ENCODE peak calls at places on chromosomes 4 and X, in seven cellular contexts. One of them, this sample, is unnamed.

GRCh38 chr4:102760645-102761477 is at the start of gene MANBA:
- DNase-seq in AG09309: no peak
- DNase-seq in astrocyte: peak
- DNase-seq in spleen: peak
- DNase-seq in fibroblast of mammary gland: peak
- DNase-seq in neural crest cell: peak
- DNase-seq in epithelial cell of proximal tubule: no peak
- DNase-seq in this sample: peak

GRCh38 chrX:133726211-133726630 is 259.2 kb downstream of the GPC3 start:
- DNase-seq in neural crest cell: no peak
- DNase-seq in fibroblast of mammary gland: peak
- DNase-seq in spleen: no peak
- DNase-seq in epithelial cell of proximal tubule: no peak
- DNase-seq in AG09309: peak
- DNase-seq in astrocyte: peak
- DNase-seq in this sample: no peak

GRCh38 chr4:63349674-63350025 is 1059.6 kb downstream of the TECRL start:
- DNase-seq in fibroblast of mammary gland: no peak
- DNase-seq in astrocyte: no peak
- DNase-seq in neural crest cell: no peak
- DNase-seq in AG09309: no peak
- DNase-seq in epithelial cell of proximal tubule: no peak
- DNase-seq in spleen: no peak
- DNase-seq in this sample: no peak

GRCh38 chr4:112604590-112604989 is 32.1 kb downstream of the ZGRF1 start:
- DNase-seq in AG09309: peak
- DNase-seq in neural crest cell: peak
- DNase-seq in spleen: no peak
- DNase-seq in fibroblast of mammary gland: peak
- DNase-seq in epithelial cell of proximal tubule: no peak
- DNase-seq in astrocyte: peak
- DNase-seq in this sample: peak

GRCh38 chr4:79178770-79179169 is 147.1 kb downstream of the NAA11 start:
- DNase-seq in neural crest cell: no peak
- DNase-seq in fibroblast of mammary gland: peak
- DNase-seq in AG09309: no peak
- DNase-seq in epithelial cell of proximal tubule: no peak
- DNase-seq in astrocyte: no peak
- DNase-seq in spleen: no peak
- DNase-seq in this sample: no peak

GRCh38 chr4:162959056-162959455 is 207.6 kb downstream of the NAF1 start:
- DNase-seq in fibroblast of mammary gland: no peak
- DNase-seq in epithelial cell of proximal tubule: no peak
- DNase-seq in spleen: no peak
- DNase-seq in neural crest cell: no peak
- DNase-seq in AG09309: no peak
- DNase-seq in astrocyte: no peak
- DNase-seq in this sample: no peak

GRCh38 chr4:144646523-144647094 is 653 bp downstream of the HHIP start:
- DNase-seq in AG09309: no peak
- DNase-seq in fibroblast of mammary gland: no peak
- DNase-seq in spleen: no peak
- DNase-seq in neural crest cell: peak
- DNase-seq in astrocyte: no peak
- DNase-seq in epithelial cell of proximal tubule: no peak
- DNase-seq in this sample: peak

GRCh38 chr4:156476359-156476758 is 495.2 kb downstream of the PDGFC start:
- DNase-seq in astrocyte: peak
- DNase-seq in neural crest cell: no peak
- DNase-seq in AG09309: peak
- DNase-seq in spleen: no peak
- DNase-seq in epithelial cell of proximal tubule: peak
- DNase-seq in fibroblast of mammary gland: peak
- DNase-seq in this sample: no peak

GRCh38 chr4:176622251-176622968 is 170.3 kb downstream of the VEGFC start:
- DNase-seq in spleen: no peak
- DNase-seq in neural crest cell: no peak
- DNase-seq in astrocyte: peak
- DNase-seq in AG09309: peak
- DNase-seq in fibroblast of mammary gland: peak
- DNase-seq in epithelial cell of proximal tubule: no peak
- DNase-seq in this sample: no peak

GRCh38 chrX:18702362-18703195 is 4.9 kb upstream of the PPEF1 start:
- DNase-seq in fibroblast of mammary gland: peak
- DNase-seq in AG09309: no peak
- DNase-seq in epithelial cell of proximal tubule: no peak
- DNase-seq in astrocyte: peak
- DNase-seq in neural crest cell: no peak
- DNase-seq in spleen: no peak
- DNase-seq in this sample: no peak

GRCh38 chrX:8849945-8850344 is 48.8 kb upstream of the FAM9A start:
- DNase-seq in astrocyte: no peak
- DNase-seq in AG09309: no peak
- DNase-seq in epithelial cell of proximal tubule: no peak
- DNase-seq in spleen: no peak
- DNase-seq in fibroblast of mammary gland: no peak
- DNase-seq in neural crest cell: no peak
- DNase-seq in this sample: no peak
- TF ChIP-seq CTCF in astrocyte: no peak
- TF ChIP-seq CTCF in AG09309: peak
- TF ChIP-seq CTCF in epithelial cell of proximal tubule: peak
- TF ChIP-seq CTCF in spleen: no peak
- TF ChIP-seq CTCF in fibroblast of mammary gland: peak
- TF ChIP-seq CTCF in neural crest cell: peak
- TF ChIP-seq CTCF in this sample: no peak

DNA sequence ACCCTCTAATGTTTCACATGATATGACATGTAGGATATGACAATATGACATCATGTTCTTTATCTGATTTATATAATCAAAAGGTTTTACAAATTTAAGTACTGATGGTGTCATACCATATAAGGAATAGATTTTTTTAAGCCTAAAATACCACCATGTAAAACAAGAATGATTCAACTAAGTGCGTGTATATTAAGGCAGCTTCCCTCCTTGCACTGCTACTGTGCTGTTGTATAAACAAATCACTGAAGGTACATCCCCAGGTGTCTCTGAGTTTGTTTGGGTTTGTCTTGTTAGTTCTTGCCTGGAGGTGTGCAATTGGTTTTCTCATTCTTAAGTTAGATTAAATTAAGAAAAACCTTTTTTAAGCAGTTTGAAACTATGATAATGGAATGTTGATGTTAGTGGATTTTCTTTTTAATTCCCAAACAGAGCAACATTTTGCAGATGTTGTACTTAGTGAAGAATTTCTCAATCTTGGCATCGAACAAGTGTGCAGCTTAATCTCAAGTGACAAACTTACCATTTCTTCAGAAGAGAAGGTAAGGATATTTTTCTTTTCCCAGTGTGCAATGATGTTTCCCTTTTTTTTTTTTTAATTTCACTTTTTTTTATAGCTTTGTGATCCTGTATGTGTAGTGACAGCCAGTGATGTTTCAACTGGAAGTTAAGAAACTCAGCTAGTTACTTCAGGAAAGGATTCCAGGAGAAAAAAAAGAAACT is 33.4 kb upstream of the MSMO1 start:
- DNase-seq in astrocyte: no peak
- DNase-seq in fibroblast of mammary gland: no peak
- DNase-seq in epithelial cell of proximal tubule: no peak
- DNase-seq in AG09309: no peak
- DNase-seq in spleen: no peak
- DNase-seq in neural crest cell: no peak
- DNase-seq in this sample: no peak
- TF ChIP-seq CTCF in astrocyte: no peak
- TF ChIP-seq CTCF in fibroblast of mammary gland: no peak
- TF ChIP-seq CTCF in epithelial cell of proximal tubule: no peak
- TF ChIP-seq CTCF in AG09309: no peak
- TF ChIP-seq CTCF in spleen: no peak
- TF ChIP-seq CTCF in neural crest cell: no peak
- TF ChIP-seq CTCF in this sample: no peak

GRCh38 chrX:55489315-55490009 is at the start of gene USP51:
- DNase-seq in astrocyte: no peak
- DNase-seq in spleen: peak
- DNase-seq in fibroblast of mammary gland: peak
- DNase-seq in epithelial cell of proximal tubule: no peak
- DNase-seq in neural crest cell: peak
- DNase-seq in AG09309: no peak
- DNase-seq in this sample: peak
- TF ChIP-seq CTCF in astrocyte: no peak
- TF ChIP-seq CTCF in spleen: no peak
- TF ChIP-seq CTCF in fibroblast of mammary gland: peak
- TF ChIP-seq CTCF in epithelial cell of proximal tubule: no peak
- TF ChIP-seq CTCF in neural crest cell: peak
- TF ChIP-seq CTCF in AG09309: no peak
- TF ChIP-seq CTCF in this sample: no peak

GRCh38 chr4:44257461-44257860 is 191.1 kb downstream of the KCTD8 start:
- DNase-seq in astrocyte: peak
- DNase-seq in epithelial cell of proximal tubule: no peak
- DNase-seq in neural crest cell: no peak
- DNase-seq in fibroblast of mammary gland: no peak
- DNase-seq in AG09309: no peak
- DNase-seq in spleen: no peak
- DNase-seq in this sample: no peak

GRCh38 chr4:44256414-44256813 is 192.2 kb downstream of the KCTD8 start:
- DNase-seq in epithelial cell of proximal tubule: no peak
- DNase-seq in fibroblast of mammary gland: no peak
- DNase-seq in spleen: no peak
- DNase-seq in neural crest cell: no peak
- DNase-seq in AG09309: no peak
- DNase-seq in astrocyte: no peak
- DNase-seq in this sample: no peak
- TF ChIP-seq CTCF in epithelial cell of proximal tubule: no peak
- TF ChIP-seq CTCF in fibroblast of mammary gland: no peak
- TF ChIP-seq CTCF in spleen: no peak
- TF ChIP-seq CTCF in neural crest cell: no peak
- TF ChIP-seq CTCF in AG09309: no peak
- TF ChIP-seq CTCF in astrocyte: no peak
- TF ChIP-seq CTCF in this sample: no peak

GRCh38 chrX:85288992-85289723 is 45.4 kb downstream of the ZNF711 start:
- DNase-seq in epithelial cell of proximal tubule: no peak
- DNase-seq in spleen: no peak
- DNase-seq in fibroblast of mammary gland: no peak
- DNase-seq in AG09309: no peak
- DNase-seq in astrocyte: no peak
- DNase-seq in neural crest cell: no peak
- DNase-seq in this sample: no peak
- TF ChIP-seq CTCF in epithelial cell of proximal tubule: no peak
- TF ChIP-seq CTCF in spleen: no peak
- TF ChIP-seq CTCF in fibroblast of mammary gland: no peak
- TF ChIP-seq CTCF in AG09309: no peak
- TF ChIP-seq CTCF in astrocyte: no peak
- TF ChIP-seq CTCF in neural crest cell: no peak
- TF ChIP-seq CTCF in this sample: no peak

GRCh38 chr4:66569228-66569627 is 898.9 kb upstream of the EPHA5 start:
- DNase-seq in AG09309: no peak
- DNase-seq in neural crest cell: no peak
- DNase-seq in spleen: no peak
- DNase-seq in epithelial cell of proximal tubule: no peak
- DNase-seq in astrocyte: no peak
- DNase-seq in fibroblast of mammary gland: no peak
- DNase-seq in this sample: no peak
- TF ChIP-seq CTCF in AG09309: no peak
- TF ChIP-seq CTCF in neural crest cell: no peak
- TF ChIP-seq CTCF in spleen: no peak
- TF ChIP-seq CTCF in epithelial cell of proximal tubule: peak
- TF ChIP-seq CTCF in astrocyte: no peak
- TF ChIP-seq CTCF in fibroblast of mammary gland: no peak
- TF ChIP-seq CTCF in this sample: no peak

GRCh38 chr4:173829565-173829964 is 299.5 kb upstream of the HAND2 start:
- DNase-seq in fibroblast of mammary gland: no peak
- DNase-seq in astrocyte: no peak
- DNase-seq in spleen: no peak
- DNase-seq in AG09309: no peak
- DNase-seq in epithelial cell of proximal tubule: no peak
- DNase-seq in neural crest cell: no peak
- DNase-seq in this sample: no peak

GRCh38 chr4:173835863-173836262 is 305.8 kb upstream of the HAND2 start:
- DNase-seq in AG09309: peak
- DNase-seq in spleen: no peak
- DNase-seq in epithelial cell of proximal tubule: no peak
- DNase-seq in fibroblast of mammary gland: peak
- DNase-seq in astrocyte: peak
- DNase-seq in neural crest cell: no peak
- DNase-seq in this sample: no peak

GRCh38 chr4:173837517-173837916 is 307.5 kb upstream of the HAND2 start:
- DNase-seq in spleen: no peak
- DNase-seq in astrocyte: no peak
- DNase-seq in fibroblast of mammary gland: no peak
- DNase-seq in AG09309: no peak
- DNase-seq in epithelial cell of proximal tubule: no peak
- DNase-seq in neural crest cell: no peak
- DNase-seq in this sample: no peak

DNA sequence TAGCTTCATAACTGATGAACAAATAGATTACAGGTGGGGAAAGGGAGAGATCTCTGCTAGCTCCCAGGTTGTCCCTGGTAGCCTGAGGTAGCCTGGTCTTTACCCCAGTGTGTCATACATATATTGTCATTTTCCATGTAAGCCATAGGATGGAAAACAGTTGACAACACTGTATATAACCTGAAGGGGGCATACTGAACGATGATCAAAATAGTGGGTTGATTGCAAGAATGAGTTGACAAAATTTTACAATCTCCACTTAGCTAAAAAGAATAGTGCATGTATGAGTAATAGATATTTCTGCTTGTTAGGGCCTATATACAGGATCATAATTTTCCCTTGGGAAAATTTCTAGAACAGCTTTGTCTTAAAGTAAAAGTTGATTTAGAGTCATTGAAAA is 304.1 kb upstream of the HAND2 start:
- DNase-seq in neural crest cell: no peak
- DNase-seq in astrocyte: no peak
- DNase-seq in epithelial cell of proximal tubule: no peak
- DNase-seq in AG09309: no peak
- DNase-seq in spleen: no peak
- DNase-seq in fibroblast of mammary gland: peak
- DNase-seq in this sample: no peak
- TF ChIP-seq CTCF in neural crest cell: no peak
- TF ChIP-seq CTCF in astrocyte: no peak
- TF ChIP-seq CTCF in epithelial cell of proximal tubule: no peak
- TF ChIP-seq CTCF in AG09309: no peak
- TF ChIP-seq CTCF in spleen: no peak
- TF ChIP-seq CTCF in fibroblast of mammary gland: peak
- TF ChIP-seq CTCF in this sample: peak

GRCh38 chrX:54439967-54440871 is at the start of gene TSR2:
- DNase-seq in neural crest cell: peak
- DNase-seq in epithelial cell of proximal tubule: peak
- DNase-seq in fibroblast of mammary gland: peak
- DNase-seq in astrocyte: peak
- DNase-seq in spleen: peak
- DNase-seq in AG09309: peak
- DNase-seq in this sample: peak
- TF ChIP-seq CTCF in neural crest cell: peak
- TF ChIP-seq CTCF in epithelial cell of proximal tubule: peak
- TF ChIP-seq CTCF in fibroblast of mammary gland: peak
- TF ChIP-seq CTCF in astrocyte: peak
- TF ChIP-seq CTCF in spleen: no peak
- TF ChIP-seq CTCF in AG09309: peak
- TF ChIP-seq CTCF in this sample: no peak